ENCODE peak calls at places on chromosomes 16 and 17, in four cellular contexts. One of them, this sample, is unnamed.

GRCh38 chr16:89546781-89547180 is 13.7 kb upstream of the RPL13 start:
- DNase-seq in lower leg skin: no peak
- DNase-seq in AG10803: no peak
- DNase-seq in activated CD4-positive, alpha-beta T cell treated with anti-CD3 and anti-CD28 coated beads for 48 hours: no peak
- DNase-seq in this sample: no peak

GRCh38 chr16:75580-76501 is 2.2 kb upstream of the MPG start:
- DNase-seq in activated CD4-positive, alpha-beta T cell treated with anti-CD3 and anti-CD28 coated beads for 48 hours: no peak
- DNase-seq in lower leg skin: peak
- DNase-seq in AG10803: peak
- DNase-seq in this sample: no peak

GRCh38 chr17:28327031-28327607 is 8.1 kb downstream of the TMEM97 start:
- DNase-seq in AG10803: no peak
- DNase-seq in lower leg skin: peak
- DNase-seq in activated CD4-positive, alpha-beta T cell treated with anti-CD3 and anti-CD28 coated beads for 48 hours: peak
- DNase-seq in this sample: peak

GRCh38 chr17:8225813-8226535 is 15.6 kb upstream of the AURKB start:
- DNase-seq in lower leg skin: peak
- DNase-seq in activated CD4-positive, alpha-beta T cell treated with anti-CD3 and anti-CD28 coated beads for 48 hours: peak
- DNase-seq in AG10803: peak
- DNase-seq in this sample: peak

GRCh38 chr16:76287466-76287865 is 10.3 kb downstream of the CNTNAP4 start:
- DNase-seq in AG10803: no peak
- DNase-seq in activated CD4-positive, alpha-beta T cell treated with anti-CD3 and anti-CD28 coated beads for 48 hours: no peak
- DNase-seq in lower leg skin: no peak
- DNase-seq in this sample: no peak

GRCh38 chr17:73135774-73136173 is 29.0 kb upstream of the SSTR2 start:
- DNase-seq in AG10803: no peak
- DNase-seq in lower leg skin: no peak
- DNase-seq in activated CD4-positive, alpha-beta T cell treated with anti-CD3 and anti-CD28 coated beads for 48 hours: no peak
- DNase-seq in this sample: no peak

GRCh38 chr16:71570143-71570542 is 6.7 kb downstream of the TAT start:
- DNase-seq in lower leg skin: no peak
- DNase-seq in activated CD4-positive, alpha-beta T cell treated with anti-CD3 and anti-CD28 coated beads for 48 hours: no peak
- DNase-seq in AG10803: no peak
- DNase-seq in this sample: no peak

GRCh38 chr17:76121932-76122383 is 18.4 kb upstream of the EXOC7 start:
- DNase-seq in AG10803: peak
- DNase-seq in activated CD4-positive, alpha-beta T cell treated with anti-CD3 and anti-CD28 coated beads for 48 hours: peak
- DNase-seq in lower leg skin: no peak
- DNase-seq in this sample: no peak

GRCh38 chr17:8955021-8955420 is 10.5 kb downstream of the PIK3R5 start:
- DNase-seq in activated CD4-positive, alpha-beta T cell treated with anti-CD3 and anti-CD28 coated beads for 48 hours: no peak
- DNase-seq in AG10803: no peak
- DNase-seq in lower leg skin: no peak
- DNase-seq in this sample: no peak

GRCh38 chr16:74607310-74607966 is 524 bp upstream of the GLG1 start:
- DNase-seq in activated CD4-positive, alpha-beta T cell treated with anti-CD3 and anti-CD28 coated beads for 48 hours: no peak
- DNase-seq in AG10803: no peak
- DNase-seq in lower leg skin: no peak
- DNase-seq in this sample: no peak

GRCh38 chr16:637081-638018 is 1.2 kb upstream of the METTL26 start:
- DNase-seq in activated CD4-positive, alpha-beta T cell treated with anti-CD3 and anti-CD28 coated beads for 48 hours: peak
- DNase-seq in AG10803: peak
- DNase-seq in lower leg skin: peak
- DNase-seq in this sample: peak

GRCh38 chr17:57508706-57509105 is 236.4 kb downstream of the CCDC182 start:
- DNase-seq in AG10803: no peak
- DNase-seq in activated CD4-positive, alpha-beta T cell treated with anti-CD3 and anti-CD28 coated beads for 48 hours: no peak
- DNase-seq in lower leg skin: no peak
- DNase-seq in this sample: no peak

GRCh38 chr17:79950711-79951110 is 85.0 kb downstream of the TBC1D16 start:
- DNase-seq in activated CD4-positive, alpha-beta T cell treated with anti-CD3 and anti-CD28 coated beads for 48 hours: no peak
- DNase-seq in lower leg skin: no peak
- DNase-seq in AG10803: no peak
- DNase-seq in this sample: no peak

GRCh38 chr16:54473201-54473993 is 186.8 kb upstream of the IRX3 start:
- DNase-seq in lower leg skin: peak
- DNase-seq in AG10803: peak
- DNase-seq in activated CD4-positive, alpha-beta T cell treated with anti-CD3 and anti-CD28 coated beads for 48 hours: no peak
- DNase-seq in this sample: no peak

GRCh38 chr17:7878234-7878633 is 10.4 kb upstream of the CHD3 start:
- DNase-seq in activated CD4-positive, alpha-beta T cell treated with anti-CD3 and anti-CD28 coated beads for 48 hours: no peak
- DNase-seq in lower leg skin: no peak
- DNase-seq in AG10803: no peak
- DNase-seq in this sample: no peak

GRCh38 chr17:18946536-18946935 is 5.4 kb upstream of the SLC5A10 start:
- DNase-seq in AG10803: no peak
- DNase-seq in activated CD4-positive, alpha-beta T cell treated with anti-CD3 and anti-CD28 coated beads for 48 hours: no peak
- DNase-seq in lower leg skin: no peak
- DNase-seq in this sample: no peak

GRCh38 chr17:74457146-74457819 is 9.2 kb upstream of the CD300A start:
- DNase-seq in AG10803: peak
- DNase-seq in lower leg skin: peak
- DNase-seq in activated CD4-positive, alpha-beta T cell treated with anti-CD3 and anti-CD28 coated beads for 48 hours: peak
- DNase-seq in this sample: peak

GRCh38 chr16:25035494-25036405 is 20.6 kb upstream of the ARHGAP17 start:
- DNase-seq in lower leg skin: no peak
- DNase-seq in AG10803: no peak
- DNase-seq in activated CD4-positive, alpha-beta T cell treated with anti-CD3 and anti-CD28 coated beads for 48 hours: no peak
- DNase-seq in this sample: no peak

GRCh38 chr16:83300326-83300725 is 507.5 kb upstream of the HSBP1 start:
- DNase-seq in activated CD4-positive, alpha-beta T cell treated with anti-CD3 and anti-CD28 coated beads for 48 hours: no peak
- DNase-seq in AG10803: no peak
- DNase-seq in lower leg skin: no peak
- DNase-seq in this sample: no peak

GRCh38 chr17:33564146-33564545 is 271.1 kb upstream of the ASIC2 start:
- DNase-seq in lower leg skin: no peak
- DNase-seq in activated CD4-positive, alpha-beta T cell treated with anti-CD3 and anti-CD28 coated beads for 48 hours: no peak
- DNase-seq in AG10803: no peak
- DNase-seq in this sample: no peak

GRCh38 chr16:49436181-49436580 is 62.6 kb downstream of the C16orf78 start:
- DNase-seq in lower leg skin: no peak
- DNase-seq in AG10803: no peak
- DNase-seq in activated CD4-positive, alpha-beta T cell treated with anti-CD3 and anti-CD28 coated beads for 48 hours: no peak
- DNase-seq in this sample: no peak

GRCh38 chr16:68272501-68273209 is 8.3 kb downstream of the SLC7A6 start:
- DNase-seq in AG10803: no peak
- DNase-seq in lower leg skin: no peak
- DNase-seq in activated CD4-positive, alpha-beta T cell treated with anti-CD3 and anti-CD28 coated beads for 48 hours: no peak
- DNase-seq in this sample: peak

GRCh38 chr16:53809088-53809951 is 105.4 kb downstream of the FTO start:
- DNase-seq in lower leg skin: no peak
- DNase-seq in AG10803: peak
- DNase-seq in activated CD4-positive, alpha-beta T cell treated with anti-CD3 and anti-CD28 coated beads for 48 hours: no peak
- DNase-seq in this sample: no peak

GRCh38 chr16:12573730-12574383 is 229.8 kb downstream of the CPPED1 start:
- DNase-seq in activated CD4-positive, alpha-beta T cell treated with anti-CD3 and anti-CD28 coated beads for 48 hours: peak
- DNase-seq in lower leg skin: no peak
- DNase-seq in AG10803: peak
- DNase-seq in this sample: peak

GRCh38 chr16:23055481-23055880 is 93.8 kb downstream of the USP31 start:
- DNase-seq in AG10803: no peak
- DNase-seq in lower leg skin: no peak
- DNase-seq in activated CD4-positive, alpha-beta T cell treated with anti-CD3 and anti-CD28 coated beads for 48 hours: no peak
- DNase-seq in this sample: no peak

GRCh38 chr16:31390504-31391043 is 2.6 kb upstream of the ITGAD start:
- DNase-seq in lower leg skin: no peak
- DNase-seq in activated CD4-positive, alpha-beta T cell treated with anti-CD3 and anti-CD28 coated beads for 48 hours: no peak
- DNase-seq in AG10803: no peak
- DNase-seq in this sample: no peak

GRCh38 chr17:76969598-76970172 is 101.5 kb downstream of the MGAT5B start:
- DNase-seq in activated CD4-positive, alpha-beta T cell treated with anti-CD3 and anti-CD28 coated beads for 48 hours: peak
- DNase-seq in AG10803: no peak
- DNase-seq in lower leg skin: no peak
- DNase-seq in this sample: no peak

This sample was measured in stimulated activated CD4-positive, alpha-beta T cell treated with anti-CD3 and anti-CD28 coated beads, Interleukin-1b, Interleukin-23, amount 100 ng/mL, for 48 hours.